ENCODE peak calls at places on chromosomes 4 and X, in nine cellular contexts. One of them, this sample, is unnamed. For H3K36me3, the result is how much of the 10 kb centered on the place peaks cover.

GRCh38 chr4:41514765-41515481 is 23.0 kb upstream of the LIMCH1 start:
- DNase-seq in mammary epithelial cell: no peak
- DNase-seq in mesendoderm: no peak
- DNase-seq in CD8-positive, alpha-beta T cell: no peak
- DNase-seq in PC-3: no peak
- DNase-seq in psoas muscle: no peak
- DNase-seq in stomach: no peak
- DNase-seq in tibial nerve: no peak
- DNase-seq in neural progenitor cell: no peak
- DNase-seq in this sample: no peak

GRCh38 chr4:76997454-76997853 is 47.9 kb downstream of the SEPTIN11 start:
- DNase-seq in mammary epithelial cell: no peak
- DNase-seq in neural progenitor cell: no peak
- DNase-seq in PC-3: no peak
- DNase-seq in stomach: no peak
- DNase-seq in tibial nerve: no peak
- DNase-seq in CD8-positive, alpha-beta T cell: no peak
- DNase-seq in psoas muscle: no peak
- DNase-seq in mesendoderm: no peak
- DNase-seq in this sample: no peak

GRCh38 chr4:100428051-100428450 is 89.8 kb downstream of the EMCN start:
- DNase-seq in PC-3: peak
- DNase-seq in neural progenitor cell: no peak
- DNase-seq in tibial nerve: no peak
- DNase-seq in stomach: no peak
- DNase-seq in mesendoderm: peak
- DNase-seq in CD8-positive, alpha-beta T cell: no peak
- DNase-seq in psoas muscle: no peak
- DNase-seq in mammary epithelial cell: peak
- DNase-seq in this sample: no peak

GRCh38 chr4:145690610-145691009 is 10.7 kb downstream of the C4orf51 start:
- DNase-seq in tibial nerve: no peak
- DNase-seq in CD8-positive, alpha-beta T cell: no peak
- DNase-seq in mesendoderm: no peak
- DNase-seq in psoas muscle: no peak
- DNase-seq in stomach: no peak
- DNase-seq in neural progenitor cell: no peak
- DNase-seq in PC-3: no peak
- DNase-seq in mammary epithelial cell: no peak
- DNase-seq in this sample: no peak

GRCh38 chr4:123350726-123351125 is 45.9 kb upstream of the SPRY1 start:
- DNase-seq in psoas muscle: no peak
- DNase-seq in tibial nerve: no peak
- DNase-seq in neural progenitor cell: no peak
- DNase-seq in stomach: no peak
- DNase-seq in mesendoderm: no peak
- DNase-seq in CD8-positive, alpha-beta T cell: no peak
- DNase-seq in PC-3: no peak
- DNase-seq in mammary epithelial cell: no peak
- DNase-seq in this sample: no peak

GRCh38 chr4:86556791-86557415 is 37.2 kb upstream of the PTPN13 start:
- DNase-seq in PC-3: peak
- DNase-seq in neural progenitor cell: no peak
- DNase-seq in mesendoderm: peak
- DNase-seq in CD8-positive, alpha-beta T cell: no peak
- DNase-seq in mammary epithelial cell: peak
- DNase-seq in psoas muscle: no peak
- DNase-seq in stomach: no peak
- DNase-seq in tibial nerve: no peak
- DNase-seq in this sample: no peak

GRCh38 chr4:20288846-20289512 is 37.3 kb downstream of the SLIT2 start:
- DNase-seq in CD8-positive, alpha-beta T cell: no peak
- DNase-seq in mesendoderm: no peak
- DNase-seq in neural progenitor cell: no peak
- DNase-seq in tibial nerve: no peak
- DNase-seq in stomach: no peak
- DNase-seq in PC-3: peak
- DNase-seq in psoas muscle: no peak
- DNase-seq in mammary epithelial cell: peak
- DNase-seq in this sample: no peak

GRCh38 chr4:7019367-7019766 is 23.8 kb upstream of the TADA2B start:
- DNase-seq in neural progenitor cell: no peak
- DNase-seq in tibial nerve: no peak
- DNase-seq in PC-3: no peak
- DNase-seq in CD8-positive, alpha-beta T cell: no peak
- DNase-seq in mammary epithelial cell: no peak
- DNase-seq in psoas muscle: no peak
- DNase-seq in mesendoderm: no peak
- DNase-seq in stomach: no peak
- DNase-seq in this sample: no peak

GRCh38 chr4:45036677-45037076 is 310.3 kb upstream of the GNPDA2 start:
- DNase-seq in stomach: no peak
- DNase-seq in PC-3: peak
- DNase-seq in tibial nerve: no peak
- DNase-seq in mesendoderm: peak
- DNase-seq in CD8-positive, alpha-beta T cell: no peak
- DNase-seq in neural progenitor cell: peak
- DNase-seq in mammary epithelial cell: peak
- DNase-seq in psoas muscle: no peak
- DNase-seq in this sample: no peak

GRCh38 chrX:68416592-68416991 is 16.7 kb downstream of the OPHN1 start:
- DNase-seq in psoas muscle: no peak
- DNase-seq in PC-3: peak
- DNase-seq in CD8-positive, alpha-beta T cell: no peak
- DNase-seq in stomach: no peak
- DNase-seq in mesendoderm: no peak
- DNase-seq in neural progenitor cell: no peak
- DNase-seq in tibial nerve: no peak
- DNase-seq in mammary epithelial cell: peak
- DNase-seq in this sample: no peak

GRCh38 chrX:130012683-130013082 is 30.2 kb downstream of the BCORL1 start:
- DNase-seq in psoas muscle: no peak
- DNase-seq in PC-3: no peak
- DNase-seq in neural progenitor cell: no peak
- DNase-seq in CD8-positive, alpha-beta T cell: no peak
- DNase-seq in stomach: no peak
- DNase-seq in tibial nerve: no peak
- DNase-seq in mesendoderm: no peak
- DNase-seq in mammary epithelial cell: no peak
- DNase-seq in this sample: no peak

GRCh38 chrX:71166461-71166860 is 21.8 kb downstream of the NLGN3 start:
- DNase-seq in PC-3: no peak
- DNase-seq in stomach: no peak
- DNase-seq in neural progenitor cell: no peak
- DNase-seq in psoas muscle: no peak
- DNase-seq in mammary epithelial cell: no peak
- DNase-seq in mesendoderm: no peak
- DNase-seq in CD8-positive, alpha-beta T cell: no peak
- DNase-seq in tibial nerve: no peak
- DNase-seq in this sample: no peak

GRCh38 chr4:14149469-14150030 is 522.0 kb upstream of the BOD1L1 start:
- DNase-seq in neural progenitor cell: no peak
- DNase-seq in PC-3: no peak
- DNase-seq in psoas muscle: no peak
- DNase-seq in mammary epithelial cell: no peak
- DNase-seq in CD8-positive, alpha-beta T cell: no peak
- DNase-seq in tibial nerve: no peak
- DNase-seq in mesendoderm: no peak
- DNase-seq in stomach: no peak
- DNase-seq in this sample: no peak

GRCh38 chrX:67619253-67619652 is 75.4 kb downstream of the AR start:
- DNase-seq in psoas muscle: no peak
- DNase-seq in mammary epithelial cell: peak
- DNase-seq in mesendoderm: no peak
- DNase-seq in tibial nerve: no peak
- DNase-seq in stomach: no peak
- DNase-seq in neural progenitor cell: no peak
- DNase-seq in PC-3: no peak
- DNase-seq in CD8-positive, alpha-beta T cell: no peak
- DNase-seq in this sample: no peak

GRCh38 chr4:183919173-183919572 is 14.1 kb downstream of the STOX2 start:
- DNase-seq in tibial nerve: no peak
- DNase-seq in CD8-positive, alpha-beta T cell: no peak
- DNase-seq in stomach: no peak
- DNase-seq in neural progenitor cell: no peak
- DNase-seq in psoas muscle: peak
- DNase-seq in mammary epithelial cell: no peak
- DNase-seq in mesendoderm: no peak
- DNase-seq in PC-3: no peak
- DNase-seq in this sample: no peak

GRCh38 chr4:162116085-162116784 is 47.6 kb downstream of the FSTL5 start:
- DNase-seq in tibial nerve: no peak
- DNase-seq in psoas muscle: no peak
- DNase-seq in neural progenitor cell: peak
- DNase-seq in mammary epithelial cell: no peak
- DNase-seq in stomach: no peak
- DNase-seq in mesendoderm: peak
- DNase-seq in CD8-positive, alpha-beta T cell: no peak
- DNase-seq in PC-3: no peak
- DNase-seq in this sample: no peak

GRCh38 chr4:150242820-150243458 is 164.7 kb downstream of the DCLK2 start:
- DNase-seq in stomach: no peak
- DNase-seq in tibial nerve: peak
- DNase-seq in PC-3: peak
- DNase-seq in CD8-positive, alpha-beta T cell: no peak
- DNase-seq in neural progenitor cell: peak
- DNase-seq in mammary epithelial cell: no peak
- DNase-seq in mesendoderm: peak
- DNase-seq in psoas muscle: no peak
- DNase-seq in this sample: no peak

GRCh38 chr4:76589872-76590846 is 155.1 kb downstream of the SHROOM3 start:
- DNase-seq in mesendoderm: peak
- DNase-seq in psoas muscle: no peak
- DNase-seq in CD8-positive, alpha-beta T cell: no peak
- DNase-seq in stomach: peak
- DNase-seq in PC-3: peak
- DNase-seq in neural progenitor cell: peak
- DNase-seq in tibial nerve: no peak
- DNase-seq in mammary epithelial cell: peak
- DNase-seq in this sample: no peak

DNA sequence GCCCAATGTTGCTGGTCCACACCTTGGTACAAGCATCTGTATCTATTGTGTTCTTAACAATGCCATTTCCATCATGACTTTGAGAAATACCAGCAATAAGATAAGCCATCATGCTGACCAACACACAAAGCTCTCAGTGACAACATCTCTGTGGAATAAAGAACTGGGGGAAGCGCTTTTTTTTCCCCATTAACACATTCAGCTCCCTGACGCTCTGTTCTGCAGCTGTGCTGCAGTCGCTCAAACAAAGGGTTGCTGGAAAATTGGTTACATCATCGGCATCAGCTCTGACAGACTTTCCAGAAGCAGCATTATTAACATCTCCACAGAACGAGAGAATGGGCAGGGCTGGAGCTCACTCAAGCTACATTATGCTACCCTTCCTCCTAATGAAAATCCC is 39.9 kb downstream of the DCX start:
- DNase-seq in tibial nerve: no peak
- DNase-seq in psoas muscle: no peak
- DNase-seq in mammary epithelial cell: no peak
- DNase-seq in stomach: no peak
- DNase-seq in neural progenitor cell: peak
- DNase-seq in CD8-positive, alpha-beta T cell: no peak
- DNase-seq in PC-3: no peak
- DNase-seq in mesendoderm: no peak
- DNase-seq in this sample: no peak
- H3K4me3 ChIP-seq in tibial nerve: no peak
- H3K4me3 ChIP-seq in psoas muscle: no peak
- H3K4me3 ChIP-seq in mammary epithelial cell: no peak
- H3K4me3 ChIP-seq in stomach: no peak
- H3K4me3 ChIP-seq in neural progenitor cell: no peak
- H3K4me3 ChIP-seq in CD8-positive, alpha-beta T cell: no peak
- H3K4me3 ChIP-seq in PC-3: no peak
- H3K4me3 ChIP-seq in mesendoderm: no peak
- H3K4me3 ChIP-seq in this sample: no peak

GRCh38 chr4:3511187-3511586 is 21.0 kb downstream of the LRPAP1 start:
- DNase-seq in neural progenitor cell: no peak
- DNase-seq in psoas muscle: no peak
- DNase-seq in PC-3: no peak
- DNase-seq in stomach: no peak
- DNase-seq in mesendoderm: no peak
- DNase-seq in tibial nerve: no peak
- DNase-seq in CD8-positive, alpha-beta T cell: no peak
- DNase-seq in mammary epithelial cell: no peak
- DNase-seq in this sample: no peak
- H3K36me3 ChIP-seq in neural progenitor cell: under half
- H3K36me3 ChIP-seq in psoas muscle: half or more
- H3K36me3 ChIP-seq in PC-3: under half
- H3K36me3 ChIP-seq in stomach: half or more
- H3K36me3 ChIP-seq in mesendoderm: under half
- H3K36me3 ChIP-seq in tibial nerve: under half
- H3K36me3 ChIP-seq in CD8-positive, alpha-beta T cell: under half
- H3K36me3 ChIP-seq in mammary epithelial cell: under half
- H3K36me3 ChIP-seq in this sample: under half

GRCh38 chrX:7112071-7112470 is 35.4 kb upstream of the STS start:
- DNase-seq in stomach: no peak
- DNase-seq in tibial nerve: no peak
- DNase-seq in mammary epithelial cell: no peak
- DNase-seq in PC-3: no peak
- DNase-seq in CD8-positive, alpha-beta T cell: no peak
- DNase-seq in psoas muscle: no peak
- DNase-seq in neural progenitor cell: no peak
- DNase-seq in mesendoderm: no peak
- DNase-seq in this sample: no peak

GRCh38 chrX:7108995-7109634 is 38.4 kb upstream of the STS start:
- DNase-seq in neural progenitor cell: peak
- DNase-seq in psoas muscle: no peak
- DNase-seq in mesendoderm: no peak
- DNase-seq in CD8-positive, alpha-beta T cell: no peak
- DNase-seq in stomach: no peak
- DNase-seq in mammary epithelial cell: no peak
- DNase-seq in tibial nerve: no peak
- DNase-seq in PC-3: no peak
- DNase-seq in this sample: no peak

GRCh38 chrX:7109838-7110793 is 37.4 kb upstream of the STS start:
- DNase-seq in mesendoderm: no peak
- DNase-seq in neural progenitor cell: peak
- DNase-seq in stomach: no peak
- DNase-seq in mammary epithelial cell: no peak
- DNase-seq in psoas muscle: no peak
- DNase-seq in tibial nerve: no peak
- DNase-seq in PC-3: no peak
- DNase-seq in CD8-positive, alpha-beta T cell: no peak
- DNase-seq in this sample: no peak

GRCh38 chrX:7110821-7111276 is 36.7 kb upstream of the STS start:
- DNase-seq in mesendoderm: peak
- DNase-seq in PC-3: peak
- DNase-seq in neural progenitor cell: no peak
- DNase-seq in CD8-positive, alpha-beta T cell: no peak
- DNase-seq in psoas muscle: no peak
- DNase-seq in mammary epithelial cell: peak
- DNase-seq in stomach: no peak
- DNase-seq in tibial nerve: no peak
- DNase-seq in this sample: no peak

GRCh38 chrX:7111518-7111917 is 36.0 kb upstream of the STS start:
- DNase-seq in PC-3: no peak
- DNase-seq in mesendoderm: no peak
- DNase-seq in mammary epithelial cell: no peak
- DNase-seq in stomach: no peak
- DNase-seq in CD8-positive, alpha-beta T cell: no peak
- DNase-seq in tibial nerve: no peak
- DNase-seq in neural progenitor cell: no peak
- DNase-seq in psoas muscle: no peak
- DNase-seq in this sample: no peak
- H3K4me3 ChIP-seq in PC-3: no peak
- H3K4me3 ChIP-seq in mesendoderm: no peak
- H3K4me3 ChIP-seq in mammary epithelial cell: no peak
- H3K4me3 ChIP-seq in stomach: no peak
- H3K4me3 ChIP-seq in CD8-positive, alpha-beta T cell: no peak
- H3K4me3 ChIP-seq in tibial nerve: no peak
- H3K4me3 ChIP-seq in neural progenitor cell: no peak
- H3K4me3 ChIP-seq in psoas muscle: no peak
- H3K4me3 ChIP-seq in this sample: no peak

GRCh38 chrX:123906557-123907316 is 46.9 kb downstream of the XIAP start:
- DNase-seq in PC-3: no peak
- DNase-seq in neural progenitor cell: no peak
- DNase-seq in CD8-positive, alpha-beta T cell: no peak
- DNase-seq in psoas muscle: no peak
- DNase-seq in mammary epithelial cell: no peak
- DNase-seq in mesendoderm: no peak
- DNase-seq in stomach: no peak
- DNase-seq in tibial nerve: no peak
- DNase-seq in this sample: no peak
- H3K36me3 ChIP-seq in PC-3: under half
- H3K36me3 ChIP-seq in neural progenitor cell: under half
- H3K36me3 ChIP-seq in CD8-positive, alpha-beta T cell: under half
- H3K36me3 ChIP-seq in psoas muscle: under half
- H3K36me3 ChIP-seq in mammary epithelial cell: under half
- H3K36me3 ChIP-seq in mesendoderm: under half
- H3K36me3 ChIP-seq in stomach: under half
- H3K36me3 ChIP-seq in tibial nerve: under half
- H3K36me3 ChIP-seq in this sample: under half